ENCODE peak calls at places on chromosomes 16 and 17, in five cellular contexts. One of them, this sample, is unnamed.

GRCh38 chr17:75889454-75889853 is 7.3 kb downstream of the TRIM65 start:
- DNase-seq in CD4-positive, alpha-beta T cell: no peak
- DNase-seq in endodermal cell: no peak
- DNase-seq in K562: no peak
- DNase-seq in heart right ventricle: no peak
- DNase-seq in this sample: no peak

GRCh38 chr16:89001117-89002027 is 24.4 kb upstream of the CBFA2T3 start:
- DNase-seq in K562: no peak
- DNase-seq in endodermal cell: peak
- DNase-seq in CD4-positive, alpha-beta T cell: no peak
- DNase-seq in heart right ventricle: no peak
- DNase-seq in this sample: no peak

GRCh38 chr16:718922-719321 is 2.0 kb upstream of the ANTKMT start:
- DNase-seq in CD4-positive, alpha-beta T cell: no peak
- DNase-seq in K562: no peak
- DNase-seq in endodermal cell: no peak
- DNase-seq in heart right ventricle: no peak
- DNase-seq in this sample: no peak

GRCh38 chr17:29933379-29933778 is 3.4 kb upstream of the SSH2 start:
- DNase-seq in heart right ventricle: no peak
- DNase-seq in CD4-positive, alpha-beta T cell: no peak
- DNase-seq in K562: no peak
- DNase-seq in endodermal cell: peak
- DNase-seq in this sample: no peak

GRCh38 chr16:16992986-16993783 is 477.6 kb downstream of the XYLT1 start:
- DNase-seq in heart right ventricle: no peak
- DNase-seq in endodermal cell: no peak
- DNase-seq in K562: no peak
- DNase-seq in CD4-positive, alpha-beta T cell: peak
- DNase-seq in this sample: no peak

GRCh38 chr16:777826-778225 is 10.4 kb downstream of the RPUSD1 start:
- DNase-seq in heart right ventricle: no peak
- DNase-seq in K562: no peak
- DNase-seq in CD4-positive, alpha-beta T cell: no peak
- DNase-seq in endodermal cell: no peak
- DNase-seq in this sample: no peak

GRCh38 chr16:58638148-58639036 is 8.8 kb upstream of the CNOT1 start:
- DNase-seq in K562: peak
- DNase-seq in endodermal cell: peak
- DNase-seq in heart right ventricle: peak
- DNase-seq in CD4-positive, alpha-beta T cell: no peak
- DNase-seq in this sample: peak

GRCh38 chr17:76327689-76328088 is 19.6 kb upstream of the QRICH2 start:
- DNase-seq in K562: no peak
- DNase-seq in heart right ventricle: no peak
- DNase-seq in endodermal cell: no peak
- DNase-seq in CD4-positive, alpha-beta T cell: no peak
- DNase-seq in this sample: no peak

GRCh38 chr16:10738231-10739077 is 5.2 kb upstream of the NUBP1 start:
- DNase-seq in heart right ventricle: peak
- DNase-seq in endodermal cell: no peak
- DNase-seq in K562: peak
- DNase-seq in CD4-positive, alpha-beta T cell: no peak
- DNase-seq in this sample: no peak

GRCh38 chr17:5557485-5557884 is 26.8 kb downstream of the NLRP1 start:
- DNase-seq in CD4-positive, alpha-beta T cell: no peak
- DNase-seq in endodermal cell: no peak
- DNase-seq in K562: no peak
- DNase-seq in heart right ventricle: no peak
- DNase-seq in this sample: no peak

GRCh38 chr16:83806036-83806435 is 1.7 kb upstream of the HSBP1 start:
- DNase-seq in K562: no peak
- DNase-seq in endodermal cell: no peak
- DNase-seq in heart right ventricle: no peak
- DNase-seq in CD4-positive, alpha-beta T cell: no peak
- DNase-seq in this sample: no peak

GRCh38 chr16:30867747-30868146 is 26.1 kb downstream of the BCL7C start:
- DNase-seq in CD4-positive, alpha-beta T cell: no peak
- DNase-seq in K562: no peak
- DNase-seq in endodermal cell: no peak
- DNase-seq in heart right ventricle: no peak
- DNase-seq in this sample: no peak

GRCh38 chr17:71985111-71986039 is 135.4 kb upstream of the SOX9 start:
- DNase-seq in endodermal cell: no peak
- DNase-seq in CD4-positive, alpha-beta T cell: no peak
- DNase-seq in heart right ventricle: no peak
- DNase-seq in K562: no peak
- DNase-seq in this sample: no peak

DNA sequence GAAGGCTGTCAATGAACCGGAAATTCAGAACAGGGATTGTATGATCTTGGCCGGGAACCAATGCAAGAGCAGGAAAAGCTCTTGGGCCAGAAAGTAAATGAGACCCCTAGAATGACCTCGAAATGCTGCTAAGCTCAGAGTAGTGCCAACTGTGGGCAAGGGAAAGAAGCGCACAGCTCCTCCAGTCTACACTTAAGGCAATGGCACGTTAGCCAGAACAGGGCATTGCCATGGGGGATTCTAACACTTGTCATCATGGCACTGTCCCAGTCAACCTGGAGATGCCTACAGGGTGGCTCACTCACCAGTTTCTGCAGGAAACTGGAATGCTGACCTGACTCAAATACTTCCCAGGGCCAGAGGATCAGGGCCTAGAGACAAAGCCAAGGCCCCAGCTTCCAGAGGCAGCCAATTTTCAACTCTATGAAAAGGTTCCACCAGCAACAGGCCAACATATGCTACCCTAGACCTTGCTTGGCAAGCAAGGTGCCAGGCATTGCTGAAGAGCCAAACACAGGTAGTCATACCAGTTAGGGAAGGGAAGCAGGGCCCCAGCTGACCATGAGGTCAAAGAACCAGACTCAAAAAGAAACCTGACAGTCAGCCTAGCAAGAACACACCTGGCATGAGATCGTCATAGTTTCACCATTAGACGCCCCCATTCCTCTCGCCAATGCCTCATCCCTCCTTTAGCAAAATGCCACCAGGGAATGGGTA is 34.9 kb downstream of the ARHGAP17 start:
- DNase-seq in CD4-positive, alpha-beta T cell: no peak
- DNase-seq in K562: no peak
- DNase-seq in heart right ventricle: peak
- DNase-seq in endodermal cell: peak
- DNase-seq in this sample: no peak
- H3K27ac ChIP-seq in CD4-positive, alpha-beta T cell: no peak
- H3K27ac ChIP-seq in K562: no peak
- H3K27ac ChIP-seq in heart right ventricle: peak
- H3K27ac ChIP-seq in endodermal cell: no peak
- H3K27ac ChIP-seq in this sample: peak

DNA sequence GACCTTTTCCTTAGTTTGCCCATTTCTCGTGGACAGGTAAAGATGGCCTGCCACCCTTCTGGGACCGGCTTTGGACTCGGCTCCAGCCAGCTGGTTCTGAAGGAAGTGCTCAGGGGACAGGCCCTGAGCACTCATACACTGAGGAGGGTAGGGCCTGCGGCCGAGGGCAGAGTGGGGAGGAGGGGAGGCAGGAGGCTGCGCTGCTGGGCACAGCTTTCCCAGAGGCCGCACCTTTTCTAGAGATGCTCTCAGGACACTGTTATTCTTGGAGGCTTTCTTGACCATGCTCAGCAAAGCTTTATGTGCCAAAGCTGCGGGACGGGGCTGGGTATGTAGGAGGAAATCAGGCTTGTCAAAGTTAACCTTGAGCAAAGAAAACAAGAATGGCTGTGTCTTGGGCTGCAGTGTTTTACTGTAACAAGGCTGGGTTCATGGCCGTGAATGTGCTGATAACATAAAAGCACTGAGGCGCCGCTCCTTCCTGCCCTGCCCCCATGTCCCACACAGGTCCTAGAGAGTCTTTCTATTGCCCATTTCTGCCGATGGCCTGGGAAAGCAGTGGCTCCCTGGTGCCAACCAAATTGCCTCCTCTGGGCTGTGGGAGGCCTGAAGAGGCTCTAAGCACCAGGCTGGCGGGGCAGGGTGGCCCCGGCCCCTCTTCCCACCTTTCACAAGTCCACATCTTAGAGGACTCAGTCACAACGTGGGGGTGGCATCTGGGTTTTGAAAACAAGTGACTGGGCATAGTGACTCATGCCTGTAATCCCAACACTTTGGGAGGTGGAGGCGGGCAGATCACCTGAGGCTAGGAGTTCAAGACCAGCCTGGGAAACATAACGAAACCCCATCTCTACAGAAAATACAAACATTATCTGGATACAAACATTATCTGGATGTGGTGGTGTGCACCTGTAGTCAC is 22.3 kb upstream of the TIMP2 start:
- DNase-seq in endodermal cell: no peak
- DNase-seq in heart right ventricle: no peak
- DNase-seq in CD4-positive, alpha-beta T cell: no peak
- DNase-seq in K562: no peak
- DNase-seq in this sample: no peak
- H3K27ac ChIP-seq in endodermal cell: no peak
- H3K27ac ChIP-seq in heart right ventricle: no peak
- H3K27ac ChIP-seq in CD4-positive, alpha-beta T cell: no peak
- H3K27ac ChIP-seq in K562: no peak
- H3K27ac ChIP-seq in this sample: no peak

GRCh38 chr17:15943971-15944719 is 785 bp upstream of the ADORA2B start:
- DNase-seq in endodermal cell: peak
- DNase-seq in CD4-positive, alpha-beta T cell: no peak
- DNase-seq in heart right ventricle: no peak
- DNase-seq in K562: no peak
- DNase-seq in this sample: no peak
- H3K27ac ChIP-seq in endodermal cell: no peak
- H3K27ac ChIP-seq in CD4-positive, alpha-beta T cell: no peak
- H3K27ac ChIP-seq in heart right ventricle: peak
- H3K27ac ChIP-seq in K562: no peak
- H3K27ac ChIP-seq in this sample: peak

GRCh38 chr16:85619089-85619850 is 6.1 kb downstream of the GSE1 start:
- DNase-seq in heart right ventricle: no peak
- DNase-seq in endodermal cell: no peak
- DNase-seq in CD4-positive, alpha-beta T cell: no peak
- DNase-seq in K562: no peak
- DNase-seq in this sample: no peak

GRCh38 chr16:85620403-85620802 is 7.3 kb downstream of the GSE1 start:
- DNase-seq in endodermal cell: no peak
- DNase-seq in K562: peak
- DNase-seq in heart right ventricle: no peak
- DNase-seq in CD4-positive, alpha-beta T cell: no peak
- DNase-seq in this sample: no peak

GRCh38 chr16:85616608-85617311 is 3.6 kb downstream of the GSE1 start:
- DNase-seq in heart right ventricle: peak
- DNase-seq in CD4-positive, alpha-beta T cell: no peak
- DNase-seq in K562: peak
- DNase-seq in endodermal cell: no peak
- DNase-seq in this sample: no peak

GRCh38 chr16:85617948-85618347 is 4.8 kb downstream of the GSE1 start:
- DNase-seq in endodermal cell: no peak
- DNase-seq in K562: no peak
- DNase-seq in CD4-positive, alpha-beta T cell: no peak
- DNase-seq in heart right ventricle: no peak
- DNase-seq in this sample: no peak

DNA sequence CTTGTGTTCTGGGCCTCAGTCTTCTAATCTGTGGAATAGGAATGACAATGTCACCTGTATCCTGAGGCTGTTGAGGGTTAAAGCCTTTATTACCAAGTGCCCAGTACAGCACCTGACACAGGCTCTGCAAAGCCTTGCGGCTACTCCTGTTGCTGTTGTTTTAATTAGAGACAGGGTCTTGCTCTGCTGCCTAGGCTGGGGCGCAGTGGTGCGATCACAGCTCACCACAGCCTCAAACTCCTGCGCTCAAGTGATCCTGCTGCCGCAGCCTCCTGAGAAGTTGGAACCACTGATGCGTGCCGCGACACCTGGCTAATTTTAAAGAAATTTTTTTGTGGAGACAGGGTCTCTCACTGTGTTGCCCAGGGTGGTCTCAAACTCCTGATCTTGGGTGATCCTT is 5.4 kb downstream of the GSE1 start:
- DNase-seq in K562: no peak
- DNase-seq in endodermal cell: no peak
- DNase-seq in heart right ventricle: no peak
- DNase-seq in CD4-positive, alpha-beta T cell: no peak
- DNase-seq in this sample: no peak
- H3K27ac ChIP-seq in K562: peak
- H3K27ac ChIP-seq in endodermal cell: no peak
- H3K27ac ChIP-seq in heart right ventricle: no peak
- H3K27ac ChIP-seq in CD4-positive, alpha-beta T cell: no peak
- H3K27ac ChIP-seq in this sample: no peak

DNA sequence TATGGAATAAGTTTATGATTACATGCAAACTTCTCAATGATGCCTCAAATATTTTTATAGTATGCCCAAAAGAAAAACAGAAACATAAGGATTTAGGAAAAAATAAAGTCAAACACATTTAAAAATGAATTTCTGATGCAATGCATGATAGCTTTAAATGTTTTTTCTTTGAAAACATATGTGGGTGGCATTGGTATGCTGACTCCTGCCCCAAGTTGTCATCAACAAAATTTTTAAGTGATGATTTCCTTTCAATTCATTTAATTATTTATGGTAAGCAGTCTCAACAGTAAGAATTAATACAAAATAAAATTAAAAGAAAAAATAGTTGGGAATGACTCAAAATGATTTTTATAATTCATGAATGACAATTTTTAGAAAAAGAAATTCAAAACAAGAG is 104.9 kb downstream of the CEP112 start:
- DNase-seq in K562: no peak
- DNase-seq in heart right ventricle: no peak
- DNase-seq in endodermal cell: no peak
- DNase-seq in CD4-positive, alpha-beta T cell: no peak
- DNase-seq in this sample: no peak
- H3K27ac ChIP-seq in K562: no peak
- H3K27ac ChIP-seq in heart right ventricle: no peak
- H3K27ac ChIP-seq in endodermal cell: no peak
- H3K27ac ChIP-seq in CD4-positive, alpha-beta T cell: no peak
- H3K27ac ChIP-seq in this sample: no peak

GRCh38 chr16:5537347-5537746 is 439.8 kb upstream of the EEF2KMT start:
- DNase-seq in endodermal cell: no peak
- DNase-seq in heart right ventricle: no peak
- DNase-seq in K562: no peak
- DNase-seq in CD4-positive, alpha-beta T cell: no peak
- DNase-seq in this sample: no peak

GRCh38 chr16:5541356-5541755 is 443.8 kb upstream of the EEF2KMT start:
- DNase-seq in endodermal cell: peak
- DNase-seq in CD4-positive, alpha-beta T cell: no peak
- DNase-seq in K562: no peak
- DNase-seq in heart right ventricle: no peak
- DNase-seq in this sample: no peak
- H3K27ac ChIP-seq in endodermal cell: no peak
- H3K27ac ChIP-seq in CD4-positive, alpha-beta T cell: no peak
- H3K27ac ChIP-seq in K562: no peak
- H3K27ac ChIP-seq in heart right ventricle: no peak
- H3K27ac ChIP-seq in this sample: no peak

GRCh38 chr17:50934161-50934560 is 68.0 kb upstream of the TOB1 start:
- DNase-seq in endodermal cell: no peak
- DNase-seq in CD4-positive, alpha-beta T cell: no peak
- DNase-seq in heart right ventricle: no peak
- DNase-seq in K562: no peak
- DNase-seq in this sample: no peak

GRCh38 chr17:50931003-50931878 is 65.1 kb upstream of the TOB1 start:
- DNase-seq in endodermal cell: peak
- DNase-seq in CD4-positive, alpha-beta T cell: peak
- DNase-seq in heart right ventricle: peak
- DNase-seq in K562: peak
- DNase-seq in this sample: peak

GRCh38 chr17:50935201-50936124 is 69.3 kb upstream of the TOB1 start:
- DNase-seq in K562: no peak
- DNase-seq in heart right ventricle: peak
- DNase-seq in endodermal cell: no peak
- DNase-seq in CD4-positive, alpha-beta T cell: no peak
- DNase-seq in this sample: peak

GRCh38 chr17:50934672-50935200 is 68.6 kb upstream of the TOB1 start:
- DNase-seq in endodermal cell: no peak
- DNase-seq in heart right ventricle: no peak
- DNase-seq in CD4-positive, alpha-beta T cell: no peak
- DNase-seq in K562: peak
- DNase-seq in this sample: no peak

GRCh38 chr17:50932584-50932901 is 66.4 kb upstream of the TOB1 start:
- DNase-seq in heart right ventricle: no peak
- DNase-seq in K562: no peak
- DNase-seq in CD4-positive, alpha-beta T cell: no peak
- DNase-seq in endodermal cell: no peak
- DNase-seq in this sample: no peak
- H3K27ac ChIP-seq in heart right ventricle: peak
- H3K27ac ChIP-seq in K562: no peak
- H3K27ac ChIP-seq in CD4-positive, alpha-beta T cell: no peak
- H3K27ac ChIP-seq in endodermal cell: no peak
- H3K27ac ChIP-seq in this sample: peak